ENCODE peak calls at places on chromosomes 11 and 22, in six cellular contexts. K is MV-4-11; T is activated CD4-positive, alpha-beta T cell treated with anti-CD3 and anti-CD28 coated beads for 36 hours; Q is COR-L47; X is M059J; W is H54. D is an unnamed sample.

GRCh38 chr22:49768961-49769690 is 58.5 kb downstream of the BRD1 start:
- DNase-seq in K (no peak), T (no peak), Q (no peak), X (no peak), W (no peak), D (peak; percentile 91)

GRCh38 chr11:72703281-72704008 is 29.2 kb upstream of the PDE2A start:
- DNase-seq in K (no peak), T (no peak), Q (no peak), X (no peak), W (peak; percentile 53), D (peak; percentile 99)

GRCh38 chr22:21626073-21626734 is 3.6 kb downstream of the YDJC start:
- DNase-seq in K (no peak), T (no peak), Q (no peak), X (no peak), W (no peak), D (no peak)

GRCh38 chr22:37290737-37291136 is 8.4 kb downstream of the CYTH4 start:
- DNase-seq in K (no peak), T (no peak), Q (no peak), X (peak; percentile 33), W (peak; percentile 50), D (peak; percentile 97)

GRCh38 chr11:64276653-64277431 is 7.6 kb downstream of the BAD start:
- DNase-seq in K (no peak), T (no peak), Q (no peak), X (no peak), W (peak; percentile 91), D (peak; percentile 77)

GRCh38 chr11:133004369-133004768 is 527.9 kb downstream of the OPCML start:
- DNase-seq in K (no peak), T (no peak), Q (no peak), X (no peak), W (no peak), D (no peak)

GRCh38 chr22:39994566-39995345 is at the start of gene FAM83F:
- DNase-seq in K (no peak), T (peak; percentile 56), Q (peak; percentile 39), X (no peak), W (no peak), D (no peak)

GRCh38 chr11:113384551-113384950 is 3.0 kb upstream of the ANKK1 start:
- DNase-seq in K (no peak), T (no peak), Q (no peak), X (peak; percentile 77), W (peak; percentile 66), D (peak; percentile 91)

GRCh38 chr11:44515085-44515484 is 50.4 kb upstream of the CD82 start:
- DNase-seq in K (no peak), T (no peak), Q (no peak), X (no peak), W (no peak), D (no peak)

GRCh38 chr11:8442301-8442700 is 151.7 kb downstream of the STK33 start:
- DNase-seq in K (no peak), T (no peak), Q (peak; percentile 50), X (no peak), W (no peak), D (peak; percentile 26)

GRCh38 chr11:116697011-116697410 is 75.8 kb downstream of the BUD13 start:
- DNase-seq in K (no peak), T (no peak), Q (no peak), X (no peak), W (no peak), D (no peak)

GRCh38 chr11:94885581-94885980 is 87.8 kb downstream of the CWC15 start:
- DNase-seq in K (no peak), T (no peak), Q (no peak), X (peak; percentile 68), W (no peak), D (no peak)

GRCh38 chr11:104043137-104043536 is 6.7 kb downstream of the DDI1 start:
- DNase-seq in K (no peak), T (no peak), Q (no peak), X (peak; percentile 40), W (no peak), D (no peak)

GRCh38 chr11:12868315-12869073 is 140.6 kb upstream of the RASSF10 start:
- DNase-seq in K (no peak), T (no peak), Q (no peak), X (peak; percentile 69), W (peak; percentile 21), D (peak; percentile 85)

GRCh38 chr11:61885784-61886580 is 5.4 kb downstream of the FADS3 start:
- DNase-seq in K (no peak), T (no peak), Q (no peak), X (no peak), W (no peak), D (no peak)

GRCh38 chr11:68521962-68522626 is 61.5 kb downstream of the PPP6R3 start:
- DNase-seq in K (no peak), T (no peak), Q (no peak), X (no peak), W (no peak), D (no peak)

GRCh38 chr11:78000193-78000592 is 5.7 kb upstream of the INTS4 start:
- DNase-seq in K (peak; percentile 41), T (peak; percentile 59), Q (peak; percentile 81), X (peak; percentile 78), W (peak; percentile 35), D (peak; percentile 54)

GRCh38 chr11:120413480-120413879 is 77.3 kb downstream of the ARHGEF12 start:
- DNase-seq in K (no peak), T (no peak), Q (no peak), X (peak; percentile 75), W (no peak), D (peak; percentile 56)

GRCh38 chr11:40118780-40119179 is 1340.7 kb downstream of the LRRC4C start:
- DNase-seq in K (peak; percentile 7), T (no peak), Q (no peak), X (peak; percentile 3), W (no peak), D (no peak)

GRCh38 chr11:81255905-81256304 is 1477.8 kb downstream of the FAM181B start:
- DNase-seq in K (no peak), T (no peak), Q (no peak), X (no peak), W (no peak), D (peak; percentile 51)

GRCh38 chr11:107929611-107930200 is 1.5 kb downstream of the RAB39A start:
- DNase-seq in K (peak; percentile 23), T (peak; percentile 29), Q (peak; percentile 8), X (no peak), W (no peak), D (no peak)

GRCh38 chr11:108973402-108974119 is 308.7 kb downstream of the DDX10 start:
- DNase-seq in K (peak; percentile 1), T (no peak), Q (no peak), X (peak; percentile 97), W (peak; percentile 35), D (peak; percentile 75)

GRCh38 chr11:26720003-26720402 is 1.9 kb downstream of the SLC5A12 start:
- DNase-seq in K (no peak), T (no peak), Q (no peak), X (no peak), W (no peak), D (no peak)

GRCh38 chr11:100827934-100828661 is 141.0 kb downstream of the ARHGAP42 start:
- DNase-seq in K (no peak), T (no peak), Q (peak; percentile 89), X (peak; percentile 54), W (no peak), D (no peak)

GRCh38 chr22:37669586-37669985 is 5.8 kb upstream of the LGALS1 start:
- DNase-seq in K (no peak), T (no peak), Q (no peak), X (peak; percentile 68), W (no peak), D (peak; percentile 87)

GRCh38 chr22:40030757-40031092 is 36.0 kb downstream of the FAM83F start:
- DNase-seq in K (no peak), T (no peak), Q (no peak), X (no peak), W (no peak), D (no peak)

GRCh38 chr11:70077411-70078094 is 564 bp upstream of the ANO1 start:
- DNase-seq in K (no peak), T (no peak), Q (no peak), X (no peak), W (no peak), D (peak; percentile 72)

GRCh38 chr11:125481531-125481930 is 14.5 kb downstream of the FEZ1 start:
- DNase-seq in K (no peak), T (no peak), Q (no peak), X (no peak), W (no peak), D (peak; percentile 18)

GRCh38 chr11:49995559-49995958 is 13.2 kb upstream of the OR4C12 start:
- DNase-seq in K (peak; percentile 39), T (peak; percentile 65), Q (peak; percentile 82), X (peak; percentile 58), W (peak; percentile 5), D (no peak)

GRCh38 chr11:92295175-92296137 is 70.8 kb downstream of the FAT3 start:
- DNase-seq in K (no peak), T (no peak), Q (no peak), X (peak; percentile 66), W (no peak), D (no peak)

GRCh38 chr11:78290293-78291176 is 101.8 kb downstream of the USP35 start:
- DNase-seq in K (peak; percentile 100), T (peak; percentile 43), Q (no peak), X (peak; percentile 62), W (no peak), D (no peak)

GRCh38 chr11:70544774-70545625 is 146.7 kb downstream of the CTTN start:
- DNase-seq in K (no peak), T (no peak), Q (no peak), X (peak; percentile 40), W (peak; percentile 86), D (peak; percentile 93)

GRCh38 chr22:49838771-49839717 is 11.4 kb upstream of the BRD1 start:
- DNase-seq in K (no peak), T (peak; percentile 92), Q (no peak), X (peak; percentile 29), W (no peak), D (peak; percentile 56)

GRCh38 chr11:108199446-108200321 is 22.8 kb downstream of the NPAT start:
- DNase-seq in K (peak; percentile 41), T (peak; percentile 91), Q (no peak), X (peak; percentile 47), W (no peak), D (peak; percentile 75)

D was measured in osteoblast.